ENCODE peak calls at places on chromosomes 7 and 10, in four cellular contexts. One of them, this sample, is unnamed.

GRCh38 chr10:98269435-98269912 is 1.5 kb upstream of the LOXL4 start:
- DNase-seq in astrocyte of the spinal cord: peak
- DNase-seq in hippocampal formation: no peak
- DNase-seq in tibial nerve: peak
- DNase-seq in this sample: peak

GRCh38 chr7:128880791-128881457 is 18.3 kb downstream of the ATP6V1F start:
- DNase-seq in hippocampal formation: no peak
- DNase-seq in astrocyte of the spinal cord: no peak
- DNase-seq in tibial nerve: no peak
- DNase-seq in this sample: no peak

GRCh38 chr10:95539560-95540284 is 21.4 kb downstream of the SORBS1 start:
- DNase-seq in astrocyte of the spinal cord: no peak
- DNase-seq in hippocampal formation: no peak
- DNase-seq in tibial nerve: no peak
- DNase-seq in this sample: no peak

GRCh38 chr7:111568870-111569462 is 6.7 kb upstream of the IMMP2L start:
- DNase-seq in hippocampal formation: no peak
- DNase-seq in astrocyte of the spinal cord: no peak
- DNase-seq in tibial nerve: no peak
- DNase-seq in this sample: no peak

GRCh38 chr10:94194256-94194655 is 168.5 kb downstream of the NOC3L start:
- DNase-seq in tibial nerve: no peak
- DNase-seq in hippocampal formation: no peak
- DNase-seq in astrocyte of the spinal cord: peak
- DNase-seq in this sample: peak

GRCh38 chr7:112789824-112790650 is at the start of gene TMEM168:
- DNase-seq in hippocampal formation: peak
- DNase-seq in astrocyte of the spinal cord: peak
- DNase-seq in tibial nerve: peak
- DNase-seq in this sample: peak

GRCh38 chr10:109933984-109934565 is 10.8 kb upstream of the XPNPEP1 start:
- DNase-seq in tibial nerve: no peak
- DNase-seq in hippocampal formation: no peak
- DNase-seq in astrocyte of the spinal cord: peak
- DNase-seq in this sample: no peak

GRCh38 chr10:127278001-127278400 is 81.6 kb upstream of the INSYN2A start:
- DNase-seq in tibial nerve: no peak
- DNase-seq in astrocyte of the spinal cord: peak
- DNase-seq in hippocampal formation: no peak
- DNase-seq in this sample: peak

GRCh38 chr10:30047430-30047829 is 12.0 kb downstream of the JCAD start:
- DNase-seq in astrocyte of the spinal cord: no peak
- DNase-seq in hippocampal formation: no peak
- DNase-seq in tibial nerve: no peak
- DNase-seq in this sample: no peak

GRCh38 chr7:72265071-72265470 is 147.1 kb downstream of the CALN1 start:
- DNase-seq in tibial nerve: no peak
- DNase-seq in astrocyte of the spinal cord: no peak
- DNase-seq in hippocampal formation: no peak
- DNase-seq in this sample: no peak

GRCh38 chr10:123847686-123848432 is 43.7 kb downstream of the CPXM2 start:
- DNase-seq in astrocyte of the spinal cord: no peak
- DNase-seq in tibial nerve: no peak
- DNase-seq in hippocampal formation: no peak
- DNase-seq in this sample: no peak

GRCh38 chr10:79239275-79239779 is 107.9 kb upstream of the PPIF start:
- DNase-seq in tibial nerve: peak
- DNase-seq in hippocampal formation: peak
- DNase-seq in astrocyte of the spinal cord: peak
- DNase-seq in this sample: peak

GRCh38 chr10:6753644-6754043 is 173.6 kb upstream of the PRKCQ start:
- DNase-seq in tibial nerve: no peak
- DNase-seq in astrocyte of the spinal cord: no peak
- DNase-seq in hippocampal formation: no peak
- DNase-seq in this sample: no peak

GRCh38 chr7:7761340-7761973 is 43.0 kb upstream of the RPA3 start:
- DNase-seq in hippocampal formation: peak
- DNase-seq in tibial nerve: no peak
- DNase-seq in astrocyte of the spinal cord: peak
- DNase-seq in this sample: peak

GRCh38 chr10:115665549-115665948 is 572.4 kb downstream of the ATRNL1 start:
- DNase-seq in hippocampal formation: no peak
- DNase-seq in astrocyte of the spinal cord: no peak
- DNase-seq in tibial nerve: no peak
- DNase-seq in this sample: no peak

GRCh38 chr7:117127585-117128168 is 174.4 kb downstream of the ST7 start:
- DNase-seq in astrocyte of the spinal cord: peak
- DNase-seq in hippocampal formation: peak
- DNase-seq in tibial nerve: peak
- DNase-seq in this sample: peak

GRCh38 chr10:43233601-43234430 is 33.0 kb downstream of the RASGEF1A start:
- DNase-seq in tibial nerve: no peak
- DNase-seq in hippocampal formation: no peak
- DNase-seq in astrocyte of the spinal cord: no peak
- DNase-seq in this sample: no peak

GRCh38 chr7:27608776-27609495 is 53.7 kb downstream of the HIBADH start:
- DNase-seq in astrocyte of the spinal cord: peak
- DNase-seq in tibial nerve: no peak
- DNase-seq in hippocampal formation: no peak
- DNase-seq in this sample: peak

GRCh38 chr7:82360591-82361386 is 82.8 kb downstream of the CACNA2D1 start:
- DNase-seq in hippocampal formation: no peak
- DNase-seq in tibial nerve: no peak
- DNase-seq in astrocyte of the spinal cord: no peak
- DNase-seq in this sample: no peak

GRCh38 chr10:68897336-68897741 is 3.8 kb upstream of the DDX50 start:
- DNase-seq in tibial nerve: peak
- DNase-seq in astrocyte of the spinal cord: peak
- DNase-seq in hippocampal formation: peak
- DNase-seq in this sample: peak

GRCh38 chr10:5292196-5292735 is 72.5 kb upstream of the UCN3 start:
- DNase-seq in astrocyte of the spinal cord: no peak
- DNase-seq in hippocampal formation: no peak
- DNase-seq in tibial nerve: no peak
- DNase-seq in this sample: no peak

This sample was measured in RCC 7860.